ENCODE peak calls at places on chromosomes 13 and 19, in four cellular contexts. T is foreskin fibroblast; A is GM12864; J is stimulated activated CD8-positive, alpha-beta memory T cell treated with anti-CD3 and anti-CD28 coated beads, Interleukin-15, amount 100 ng/mL, for 4 hours. V is an unnamed sample.

GRCh38 chr13:66992183-66992582 is 238.0 kb downstream of the PCDH9 start:
- DNase-seq in T (peak), A (no peak), J (no peak), V (no peak)

GRCh38 chr19:7636691-7637373 is at the start of gene STXBP2:
- DNase-seq in T (no peak), A (peak), J (peak), V (peak)

GRCh38 chr13:97430296-97430695 is 3.7 kb upstream of the RAP2A start:
- DNase-seq in T (no peak), A (no peak), J (no peak), V (no peak)

GRCh38 chr13:75414036-75414827 is 67.7 kb downstream of the TBC1D4 start:
- DNase-seq in T (no peak), A (no peak), J (no peak), V (no peak)

GRCh38 chr19:532578-533484 is 1.3 kb downstream of the CDC34 start:
- DNase-seq in T (peak), A (no peak), J (no peak), V (peak)

GRCh38 chr13:60654405-60654804 is 257.4 kb downstream of the TDRD3 start:
- DNase-seq in T (no peak), A (no peak), J (no peak), V (no peak)

GRCh38 chr13:20492641-20493040 is 33.0 kb downstream of the CRYL1 start:
- DNase-seq in T (peak), A (no peak), J (no peak), V (no peak)

GRCh38 chr19:8321067-8321759 is at the start of the genes NDUFA7 and RPS28:
- DNase-seq in T (peak), A (peak), J (peak), V (peak)

GRCh38 chr13:102999498-102999897 is 66.7 kb downstream of the SLC10A2 start:
- DNase-seq in T (no peak), A (no peak), J (no peak), V (no peak)

GRCh38 chr19:28332351-28332750 is 880.6 kb downstream of the UQCRFS1 start:
- DNase-seq in T (no peak), A (no peak), J (no peak), V (no peak)

GRCh38 chr13:29886446-29886845 is 36.0 kb upstream of the UBL3 start:
- DNase-seq in T (no peak), A (no peak), J (peak), V (no peak)

GRCh38 chr13:48570225-48570828 is 37.4 kb upstream of the RCBTB2 start:
- DNase-seq in T (no peak), A (no peak), J (no peak), V (no peak)

GRCh38 chr13:84983321-84983720 is 815.9 kb downstream of the SLITRK6 start:
- DNase-seq in T (no peak), A (no peak), J (no peak), V (no peak)

GRCh38 chr13:71580614-71581013 is 286.4 kb downstream of the DACH1 start:
- DNase-seq in T (no peak), A (no peak), J (no peak), V (no peak)

GRCh38 chr13:20114066-20114465 is 46.8 kb downstream of the GJA3 start:
- DNase-seq in T (no peak), A (no peak), J (no peak), V (no peak)

GRCh38 chr19:18204394-18205179 is 745 bp upstream of the RAB3A start:
- DNase-seq in T (no peak), A (no peak), J (no peak), V (no peak)

GRCh38 chr13:99331881-99332293 is 24.7 kb upstream of the GPR183 start:
- DNase-seq in T (no peak), A (no peak), J (no peak), V (no peak)

GRCh38 chr19:17942582-17943283 is 9.9 kb downstream of the CCDC124 start:
- DNase-seq in T (no peak), A (no peak), J (no peak), V (no peak)

GRCh38 chr19:35963514-35963913 is 27.3 kb downstream of the LRFN3 start:
- DNase-seq in T (peak), A (no peak), J (no peak), V (no peak)

GRCh38 chr13:100751826-100752225 is 77.2 kb upstream of the TMTC4 start:
- DNase-seq in T (no peak), A (no peak), J (no peak), V (no peak)

GRCh38 chr19:41940443-41941409 is 12.5 kb upstream of the ERFL start:
- DNase-seq in T (no peak), A (no peak), J (no peak), V (no peak)

GRCh38 chr19:19526581-19527370 is 1.9 kb upstream of the YJEFN3 start:
- DNase-seq in T (no peak), A (no peak), J (no peak), V (no peak)

GRCh38 chr13:28128030-28128429 is 10.3 kb upstream of the PAN3 start:
- DNase-seq in T (no peak), A (no peak), J (no peak), V (no peak)

GRCh38 chr19:47653856-47654255 is 44.9 kb downstream of the BICRA start:
- DNase-seq in T (no peak), A (no peak), J (no peak), V (no peak)

GRCh38 chr13:46676378-46676725 is 120.6 kb downstream of the ESD start:
- DNase-seq in T (no peak), A (no peak), J (no peak), V (no peak)

GRCh38 chr19:16382775-16383543 is 58.3 kb downstream of the KLF2 start:
- DNase-seq in T (peak), A (peak), J (no peak), V (peak)

GRCh38 chr13:76383671-76384461 is 502.3 kb downstream of the KCTD12 start:
- DNase-seq in T (peak), A (no peak), J (no peak), V (no peak)

GRCh38 chr19:48230555-48231129 is 25.1 kb downstream of the CARD8 start:
- DNase-seq in T (no peak), A (no peak), J (no peak), V (no peak)

GRCh38 chr19:17526922-17527321 is 15.5 kb downstream of the PGLS start:
- DNase-seq in T (no peak), A (no peak), J (no peak), V (no peak)